ENCODE peak calls at places on chromosomes 2 and 18, in ten cellular contexts. U, N, H, P, O, Z, T, X, M and B are unnamed samples.

GRCh38 chr2:96500385-96501066 is 4.6 kb downstream of the NEURL3 start:
- DNase-seq in N (no peak), O (no peak), X (no peak), H (no peak), Z (no peak), P (no peak), U (no peak), T (no peak), M (no peak), B (no peak)

GRCh38 chr2:180202591-180202990 is 195.5 kb upstream of the CWC22 start:
- DNase-seq in Z (no peak), U (no peak), M (no peak), X (no peak), N (no peak), P (no peak), O (no peak), T (no peak), H (no peak), B (no peak)

GRCh38 chr18:69974365-69974764 is 26.7 kb upstream of the CD226 start:
- DNase-seq in H (no peak), O (no peak), Z (peak), U (peak), T (no peak), X (no peak), P (no peak), N (no peak), M (no peak), B (no peak)

GRCh38 chr2:66693007-66693965 is 258.4 kb downstream of the MEIS1 start:
- DNase-seq in X (no peak), M (no peak), T (no peak), U (no peak), O (no peak), P (no peak), N (no peak), Z (no peak), H (no peak), B (no peak)

GRCh38 chr2:97763176-97763845 is 49.9 kb downstream of the ZAP70 start:
- DNase-seq in T (no peak), X (no peak), O (no peak), Z (peak), H (no peak), U (peak), P (no peak), M (no peak), N (no peak), B (no peak)

GRCh38 chr18:62118324-62118723 is 68.5 kb downstream of the PIGN start:
- DNase-seq in U (no peak), T (no peak), H (no peak), O (no peak), P (no peak), M (no peak), X (no peak), N (no peak), Z (peak), B (no peak)

GRCh38 chr2:227191367-227191766 is 26.9 kb downstream of the COL4A3 start:
- DNase-seq in N (no peak), H (no peak), O (no peak), T (no peak), X (no peak), P (no peak), Z (peak), U (peak), M (no peak), B (no peak)

GRCh38 chr2:230774348-230774951 is 61.8 kb downstream of the CAB39 start:
- DNase-seq in M (peak), X (no peak), Z (peak), T (no peak), O (no peak), H (no peak), P (no peak), N (no peak), U (peak), B (no peak)

GRCh38 chr2:47616506-47616905 is 166.4 kb upstream of the MSH6 start:
- DNase-seq in H (no peak), Z (no peak), T (no peak), X (no peak), N (no peak), P (no peak), O (no peak), U (no peak), M (no peak), B (no peak)